ENCODE peak calls at places on chromosomes 16 and 17, in seven cellular contexts. W is fibroblast of mammary gland, O is psoas muscle, C is mammary epithelial cell, K is Caco-2, R is brain microvascular endothelial cell, L is GM23338. E is an unnamed sample.

GRCh38 chr16:65148804-65149203 is 26.9 kb upstream of the CDH11 start:
- DNase-seq in W (no peak), O (no peak), C (no peak), K (no peak), R (no peak), L (no peak), E (no peak)

GRCh38 chr16:31421587-31421986 is 6.6 kb downstream of the COX6A2 start:
- DNase-seq in W (no peak), O (no peak), C (peak; percentile 61), K (no peak), R (no peak), L (no peak), E (no peak)

GRCh38 chr17:40953876-40954275 is 12.9 kb downstream of the KRT39 start:
- DNase-seq in W (peak; percentile 97), O (no peak), C (peak; percentile 100), K (no peak), R (peak; percentile 94), L (no peak), E (peak; percentile 90)

GRCh38 chr16:23502466-23502865 is 7.8 kb downstream of the GGA2 start:
- DNase-seq in W (no peak), O (no peak), C (no peak), K (no peak), R (no peak), L (no peak), E (no peak)

GRCh38 chr17:9772658-9773057 is 18.7 kb downstream of the DHRS7C start:
- DNase-seq in W (no peak), O (no peak), C (no peak), K (no peak), R (no peak), L (no peak), E (no peak)

GRCh38 chr17:60095830-60096229 is 17.1 kb upstream of the HEATR6 start:
- DNase-seq in W (no peak), O (no peak), C (no peak), K (no peak), R (no peak), L (no peak), E (no peak)

GRCh38 chr17:44608732-44609435 is 47.4 kb upstream of the MEIOC start:
- DNase-seq in W (no peak), O (no peak), C (no peak), K (no peak), R (no peak), L (no peak), E (no peak)

GRCh38 chr17:39485555-39485954 is 24.3 kb downstream of the CDK12 start:
- DNase-seq in W (peak; percentile 91), O (no peak), C (peak; percentile 94), K (peak; percentile 64), R (peak; percentile 90), L (no peak), E (peak; percentile 61)

GRCh38 chr16:1042776-1043349 is 29.7 kb upstream of the SSTR5 start:
- DNase-seq in W (no peak), O (no peak), C (no peak), K (no peak), R (no peak), L (no peak), E (no peak)

GRCh38 chr16:89261691-89262563 is 44.4 kb downstream of the ZNF778 start:
- DNase-seq in W (peak; percentile 31), O (no peak), C (no peak), K (no peak), R (no peak), L (no peak), E (no peak)

GRCh38 chr17:13024526-13025263 is 6.9 kb upstream of the ELAC2 start:
- DNase-seq in W (peak; percentile 60), O (peak; percentile 69), C (peak; percentile 35), K (peak; percentile 69), R (peak; percentile 31), L (peak; percentile 87), E (peak; percentile 65)

GRCh38 chr16:57846078-57846697 is 43.9 kb upstream of the KIFC3 start:
- DNase-seq in W (no peak), O (no peak), C (no peak), K (peak; percentile 71), R (no peak), L (peak; percentile 91), E (no peak)

GRCh38 chr17:59840908-59841666 is 51.7 kb downstream of the TUBD1 start:
- DNase-seq in W (peak; percentile 51), O (no peak), C (peak; percentile 63), K (no peak), R (peak; percentile 53), L (no peak), E (no peak)

GRCh38 chr16:2852731-2853507 is 5.1 kb downstream of the PRSS22 start:
- DNase-seq in W (no peak), O (peak; percentile 38), C (no peak), K (no peak), R (no peak), L (no peak), E (no peak)

GRCh38 chr17:5138616-5139453 is 23.0 kb downstream of the USP6 start:
- DNase-seq in W (no peak), O (no peak), C (no peak), K (no peak), R (no peak), L (no peak), E (no peak)

GRCh38 chr17:64502809-64503208 is 3.3 kb downstream of the DDX5 start:
- DNase-seq in W (no peak), O (no peak), C (no peak), K (no peak), R (no peak), L (no peak), E (no peak)

GRCh38 chr17:60959011-60959410 is 281.4 kb downstream of the BCAS3 start:
- DNase-seq in W (peak; percentile 69), O (no peak), C (no peak), K (no peak), R (peak; percentile 71), L (no peak), E (no peak)

GRCh38 chr17:8360260-8360659 is 16.2 kb downstream of the KRABD2 start:
- DNase-seq in W (no peak), O (no peak), C (no peak), K (no peak), R (no peak), L (no peak), E (no peak)

GRCh38 chr17:43092891-43093290 is 32.3 kb downstream of the BRCA1 start:
- DNase-seq in W (peak; percentile 88), O (no peak), C (no peak), K (no peak), R (peak; percentile 45), L (no peak), E (no peak)

GRCh38 chr16:78571880-78572279 is 472.4 kb downstream of the WWOX start:
- DNase-seq in W (no peak), O (no peak), C (no peak), K (no peak), R (no peak), L (no peak), E (no peak)

GRCh38 chr16:65681406-65681805 is 559.5 kb upstream of the CDH11 start:
- DNase-seq in W (peak; percentile 37), O (no peak), C (no peak), K (no peak), R (no peak), L (no peak), E (no peak)

GRCh38 chr16:59573528-59574271 is 839.6 kb upstream of the GOT2 start:
- DNase-seq in W (peak; percentile 71), O (no peak), C (peak; percentile 37), K (no peak), R (peak; percentile 83), L (no peak), E (no peak)

GRCh38 chr17:83185023-83186002 is 105.9 kb downstream of the METRNL start:
- DNase-seq in W (no peak), O (peak; percentile 38), C (no peak), K (no peak), R (no peak), L (no peak), E (no peak)

GRCh38 chr17:2406271-2406902 is 5.5 kb upstream of the MNT start:
- DNase-seq in W (no peak), O (no peak), C (peak; percentile 91), K (no peak), R (no peak), L (no peak), E (no peak)

GRCh38 chr17:1058423-1059130 is 61.6 kb downstream of the TIMM22 start:
- DNase-seq in W (peak; percentile 55), O (peak; percentile 72), C (peak; percentile 42), K (peak; percentile 76), R (peak; percentile 27), L (peak; percentile 74), E (peak; percentile 68)

DNA sequence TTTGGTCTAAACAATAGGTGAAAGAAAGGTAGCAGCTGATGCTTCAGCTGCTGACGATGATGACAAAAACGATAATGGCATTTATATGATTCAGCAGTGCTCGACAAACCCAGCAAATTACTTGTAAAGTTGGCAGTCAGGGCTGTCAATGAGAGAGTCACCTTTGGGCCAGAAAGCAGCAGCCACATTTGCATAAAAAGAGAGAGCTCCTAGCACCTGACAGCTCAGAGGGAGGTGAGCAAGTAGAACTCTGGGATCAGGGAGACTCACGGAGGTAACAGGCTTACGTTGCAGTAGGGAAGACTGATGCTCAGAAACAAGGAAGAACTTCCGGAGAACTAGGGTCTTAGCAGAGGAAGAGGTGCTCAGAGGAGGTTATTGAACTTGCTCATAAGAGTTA is 291.9 kb upstream of the ZFHX3 start:
- DNase-seq in W (no peak), O (no peak), C (no peak), K (no peak), R (no peak), L (peak; percentile 7), E (no peak)
- TF ChIP-seq CTCF in W (no peak), O (no peak), C (no peak), K (no peak), R (no peak), L (no peak), E (no peak)

GRCh38 chr17:57431415-57431814 is 175.1 kb downstream of the MSI2 start:
- DNase-seq in W (no peak), O (no peak), C (no peak), K (no peak), R (no peak), L (no peak), E (no peak)

GRCh38 chr17:57436565-57436964 is 180.2 kb downstream of the MSI2 start:
- DNase-seq in W (no peak), O (no peak), C (no peak), K (no peak), R (no peak), L (no peak), E (no peak)

GRCh38 chr17:57432507-57433277 is 176.4 kb downstream of the MSI2 start:
- DNase-seq in W (no peak), O (no peak), C (no peak), K (no peak), R (no peak), L (no peak), E (no peak)

GRCh38 chr17:57433396-57433944 is 177.1 kb downstream of the MSI2 start:
- DNase-seq in W (no peak), O (no peak), C (no peak), K (no peak), R (no peak), L (peak; percentile 44), E (no peak)

GRCh38 chr17:57434361-57434760 is 178.0 kb downstream of the MSI2 start:
- DNase-seq in W (no peak), O (no peak), C (no peak), K (no peak), R (no peak), L (no peak), E (no peak)
- TF ChIP-seq CTCF in W (no peak), O (no peak), C (no peak), K (no peak), R (no peak), L (no peak), E (no peak)

GRCh38 chr16:24671455-24671954 is 57.9 kb upstream of the TNRC6A start:
- DNase-seq in W (no peak), O (no peak), C (no peak), K (no peak), R (no peak), L (peak; percentile 23), E (no peak)
- TF ChIP-seq CTCF in W (no peak), O (no peak), C (no peak), K (no peak), R (peak; percentile 21), L (peak; percentile 21), E (no peak)

GRCh38 chr16:82671743-82672142 is 45.0 kb downstream of the CDH13 start:
- DNase-seq in W (no peak), O (no peak), C (no peak), K (peak; percentile 34), R (no peak), L (peak; percentile 52), E (no peak)
- TF ChIP-seq CTCF in W (peak; percentile 46), O (no peak), C (peak; percentile 23), K (peak; percentile 33), R (peak; percentile 61), L (peak; percentile 81), E (no peak)

E was measured in Calu3.